ENCODE peak calls at places on chromosomes 7 and 10, in six cellular contexts. One of them, this sample, is unnamed.

GRCh38 chr7:1225462-1226154 is 7.1 kb upstream of the UNCX start:
- DNase-seq in tibial artery: no peak
- DNase-seq in HFF-Myc: no peak
- DNase-seq in CD8-positive, alpha-beta T cell: peak; percentile 64
- DNase-seq in lower leg skin: no peak
- DNase-seq in fibroblast of villous mesenchyme: peak; percentile 27
- DNase-seq in this sample: peak; percentile 24

GRCh38 chr10:3105166-3105565 is 37.8 kb downstream of the PFKP start:
- DNase-seq in tibial artery: no peak
- DNase-seq in HFF-Myc: no peak
- DNase-seq in CD8-positive, alpha-beta T cell: no peak
- DNase-seq in lower leg skin: no peak
- DNase-seq in fibroblast of villous mesenchyme: no peak
- DNase-seq in this sample: no peak

GRCh38 chr10:86288695-86289576 is 77.7 kb downstream of the GRID1 start:
- DNase-seq in tibial artery: no peak
- DNase-seq in HFF-Myc: no peak
- DNase-seq in CD8-positive, alpha-beta T cell: no peak
- DNase-seq in lower leg skin: no peak
- DNase-seq in fibroblast of villous mesenchyme: no peak
- DNase-seq in this sample: peak; percentile 9

GRCh38 chr7:35584990-35585389 is 109.9 kb downstream of the HERPUD2 start:
- DNase-seq in tibial artery: no peak
- DNase-seq in HFF-Myc: no peak
- DNase-seq in CD8-positive, alpha-beta T cell: no peak
- DNase-seq in lower leg skin: no peak
- DNase-seq in fibroblast of villous mesenchyme: no peak
- DNase-seq in this sample: no peak

GRCh38 chr10:70297224-70297623 is 13.4 kb upstream of the NPFFR1 start:
- DNase-seq in tibial artery: no peak
- DNase-seq in HFF-Myc: no peak
- DNase-seq in CD8-positive, alpha-beta T cell: no peak
- DNase-seq in lower leg skin: no peak
- DNase-seq in fibroblast of villous mesenchyme: no peak
- DNase-seq in this sample: no peak

GRCh38 chr7:55570939-55571338 is 1.4 kb downstream of the VOPP1 start:
- DNase-seq in tibial artery: no peak
- DNase-seq in HFF-Myc: peak; percentile 45
- DNase-seq in CD8-positive, alpha-beta T cell: no peak
- DNase-seq in lower leg skin: no peak
- DNase-seq in fibroblast of villous mesenchyme: peak; percentile 55
- DNase-seq in this sample: no peak

GRCh38 chr10:16995867-16996529 is 133.6 kb downstream of the CUBN start:
- DNase-seq in tibial artery: no peak
- DNase-seq in HFF-Myc: no peak
- DNase-seq in CD8-positive, alpha-beta T cell: no peak
- DNase-seq in lower leg skin: no peak
- DNase-seq in fibroblast of villous mesenchyme: peak; percentile 83
- DNase-seq in this sample: no peak

GRCh38 chr10:117318909-117319308 is 56.3 kb downstream of the PDZD8 start:
- DNase-seq in tibial artery: no peak
- DNase-seq in HFF-Myc: no peak
- DNase-seq in CD8-positive, alpha-beta T cell: no peak
- DNase-seq in lower leg skin: no peak
- DNase-seq in fibroblast of villous mesenchyme: no peak
- DNase-seq in this sample: no peak

GRCh38 chr7:139059905-139060304 is 24.1 kb upstream of the ZC3HAV1L start:
- DNase-seq in tibial artery: no peak
- DNase-seq in HFF-Myc: no peak
- DNase-seq in CD8-positive, alpha-beta T cell: no peak
- DNase-seq in lower leg skin: no peak
- DNase-seq in fibroblast of villous mesenchyme: no peak
- DNase-seq in this sample: no peak

GRCh38 chr10:78853864-78854263 is 214.9 kb upstream of the ZMIZ1 start:
- DNase-seq in tibial artery: no peak
- DNase-seq in HFF-Myc: no peak
- DNase-seq in CD8-positive, alpha-beta T cell: no peak
- DNase-seq in lower leg skin: no peak
- DNase-seq in fibroblast of villous mesenchyme: peak; percentile 18
- DNase-seq in this sample: no peak

GRCh38 chr10:130758529-130758928 is 553.0 kb downstream of the TCERG1L start:
- DNase-seq in tibial artery: no peak
- DNase-seq in HFF-Myc: no peak
- DNase-seq in CD8-positive, alpha-beta T cell: no peak
- DNase-seq in lower leg skin: no peak
- DNase-seq in fibroblast of villous mesenchyme: no peak
- DNase-seq in this sample: no peak

GRCh38 chr10:76621886-76622620 is 1015.6 kb downstream of the KCNMA1 start:
- DNase-seq in tibial artery: no peak
- DNase-seq in HFF-Myc: no peak
- DNase-seq in CD8-positive, alpha-beta T cell: no peak
- DNase-seq in lower leg skin: no peak
- DNase-seq in fibroblast of villous mesenchyme: no peak
- DNase-seq in this sample: no peak

GRCh38 chr10:44576715-44577191 is 191.9 kb upstream of the CXCL12 start:
- DNase-seq in tibial artery: no peak
- DNase-seq in HFF-Myc: no peak
- DNase-seq in CD8-positive, alpha-beta T cell: peak; percentile 8
- DNase-seq in lower leg skin: no peak
- DNase-seq in fibroblast of villous mesenchyme: peak; percentile 72
- DNase-seq in this sample: no peak

GRCh38 chr7:45080265-45080957 is 8.4 kb downstream of the NACAD start:
- DNase-seq in tibial artery: no peak
- DNase-seq in HFF-Myc: no peak
- DNase-seq in CD8-positive, alpha-beta T cell: no peak
- DNase-seq in lower leg skin: no peak
- DNase-seq in fibroblast of villous mesenchyme: no peak
- DNase-seq in this sample: no peak

GRCh38 chr7:152382244-152382643 is 53.6 kb downstream of the KMT2C start:
- DNase-seq in tibial artery: no peak
- DNase-seq in HFF-Myc: no peak
- DNase-seq in CD8-positive, alpha-beta T cell: no peak
- DNase-seq in lower leg skin: no peak
- DNase-seq in fibroblast of villous mesenchyme: no peak
- DNase-seq in this sample: no peak

GRCh38 chr7:120550494-120551048 is 277.6 kb downstream of the KCND2 start:
- DNase-seq in tibial artery: no peak
- DNase-seq in HFF-Myc: no peak
- DNase-seq in CD8-positive, alpha-beta T cell: no peak
- DNase-seq in lower leg skin: no peak
- DNase-seq in fibroblast of villous mesenchyme: peak; percentile 53
- DNase-seq in this sample: no peak

GRCh38 chr10:91709394-91709798 is 76.5 kb upstream of the PPP1R3C start:
- DNase-seq in tibial artery: no peak
- DNase-seq in HFF-Myc: no peak
- DNase-seq in CD8-positive, alpha-beta T cell: no peak
- DNase-seq in lower leg skin: no peak
- DNase-seq in fibroblast of villous mesenchyme: peak; percentile 37
- DNase-seq in this sample: no peak

GRCh38 chr7:154775681-154776080 is 227.2 kb downstream of the PAXIP1 start:
- DNase-seq in tibial artery: no peak
- DNase-seq in HFF-Myc: no peak
- DNase-seq in CD8-positive, alpha-beta T cell: no peak
- DNase-seq in lower leg skin: no peak
- DNase-seq in fibroblast of villous mesenchyme: no peak
- DNase-seq in this sample: no peak

GRCh38 chr10:69807696-69808095 is 6.0 kb downstream of the COL13A1 start:
- DNase-seq in tibial artery: no peak
- DNase-seq in HFF-Myc: no peak
- DNase-seq in CD8-positive, alpha-beta T cell: no peak
- DNase-seq in lower leg skin: no peak
- DNase-seq in fibroblast of villous mesenchyme: peak; percentile 28
- DNase-seq in this sample: no peak

GRCh38 chr7:150479023-150479716 is 28.7 kb downstream of the GIMAP8 start:
- DNase-seq in tibial artery: no peak
- DNase-seq in HFF-Myc: no peak
- DNase-seq in CD8-positive, alpha-beta T cell: peak; percentile 50
- DNase-seq in lower leg skin: no peak
- DNase-seq in fibroblast of villous mesenchyme: no peak
- DNase-seq in this sample: no peak

GRCh38 chr10:123298583-123298982 is 144.4 kb downstream of the BUB3 start:
- DNase-seq in tibial artery: no peak
- DNase-seq in HFF-Myc: no peak
- DNase-seq in CD8-positive, alpha-beta T cell: no peak
- DNase-seq in lower leg skin: no peak
- DNase-seq in fibroblast of villous mesenchyme: no peak
- DNase-seq in this sample: no peak

GRCh38 chr10:123299598-123299997 is 145.4 kb downstream of the BUB3 start:
- DNase-seq in tibial artery: no peak
- DNase-seq in HFF-Myc: no peak
- DNase-seq in CD8-positive, alpha-beta T cell: no peak
- DNase-seq in lower leg skin: no peak
- DNase-seq in fibroblast of villous mesenchyme: no peak
- DNase-seq in this sample: no peak

GRCh38 chr10:123303581-123303980 is 149.4 kb downstream of the BUB3 start:
- DNase-seq in tibial artery: no peak
- DNase-seq in HFF-Myc: no peak
- DNase-seq in CD8-positive, alpha-beta T cell: no peak
- DNase-seq in lower leg skin: no peak
- DNase-seq in fibroblast of villous mesenchyme: no peak
- DNase-seq in this sample: no peak

GRCh38 chr10:123297175-123297574 is 143.0 kb downstream of the BUB3 start:
- DNase-seq in tibial artery: no peak
- DNase-seq in HFF-Myc: no peak
- DNase-seq in CD8-positive, alpha-beta T cell: no peak
- DNase-seq in lower leg skin: no peak
- DNase-seq in fibroblast of villous mesenchyme: no peak
- DNase-seq in this sample: no peak

GRCh38 chr10:123301077-123301875 is 147.1 kb downstream of the BUB3 start:
- DNase-seq in tibial artery: no peak
- DNase-seq in HFF-Myc: no peak
- DNase-seq in CD8-positive, alpha-beta T cell: no peak
- DNase-seq in lower leg skin: peak; percentile 18
- DNase-seq in fibroblast of villous mesenchyme: no peak
- DNase-seq in this sample: no peak
- TF ChIP-seq CTCF in tibial artery: no peak
- TF ChIP-seq CTCF in HFF-Myc: no peak
- TF ChIP-seq CTCF in CD8-positive, alpha-beta T cell: no peak
- TF ChIP-seq CTCF in lower leg skin: no peak
- TF ChIP-seq CTCF in fibroblast of villous mesenchyme: no peak
- TF ChIP-seq CTCF in this sample: no peak

GRCh38 chr7:115561341-115562110 is 469.0 kb downstream of the TFEC start:
- DNase-seq in tibial artery: no peak
- DNase-seq in HFF-Myc: peak; percentile 10
- DNase-seq in CD8-positive, alpha-beta T cell: no peak
- DNase-seq in lower leg skin: no peak
- DNase-seq in fibroblast of villous mesenchyme: peak; percentile 89
- DNase-seq in this sample: no peak
- TF ChIP-seq CTCF in tibial artery: no peak
- TF ChIP-seq CTCF in HFF-Myc: peak; percentile 12
- TF ChIP-seq CTCF in CD8-positive, alpha-beta T cell: no peak
- TF ChIP-seq CTCF in lower leg skin: no peak
- TF ChIP-seq CTCF in fibroblast of villous mesenchyme: peak; percentile 33
- TF ChIP-seq CTCF in this sample: no peak

DNA sequence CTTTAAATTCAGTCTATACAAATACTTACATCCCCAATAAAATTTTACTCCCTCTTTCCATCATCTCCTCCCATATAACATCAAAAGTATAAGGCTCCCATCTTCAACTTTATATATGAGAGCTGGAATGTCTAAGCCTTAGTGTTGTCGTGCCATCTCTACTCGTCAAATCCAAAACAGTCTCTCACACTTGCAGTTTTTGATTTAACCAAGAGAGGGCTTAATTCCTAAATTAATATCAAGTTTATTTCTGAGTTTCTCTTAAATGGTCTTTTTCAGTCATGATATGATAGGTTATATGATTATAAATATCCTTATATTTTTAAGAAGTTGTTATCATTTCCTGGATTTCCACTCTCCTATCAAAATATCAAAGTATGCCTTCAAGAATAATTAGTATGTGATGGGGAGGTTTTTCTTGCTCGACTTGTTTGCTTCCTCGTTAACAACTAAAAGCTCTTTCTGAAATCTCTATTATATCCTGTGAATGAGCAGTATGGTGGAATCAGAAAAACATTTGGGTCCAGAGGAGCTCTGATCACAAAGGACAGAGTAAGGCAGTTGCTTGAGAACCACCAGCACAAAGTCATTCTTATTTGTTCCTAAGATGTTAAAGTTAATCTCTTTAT is 12.5 kb upstream of the LIPK start:
- DNase-seq in tibial artery: no peak
- DNase-seq in HFF-Myc: no peak
- DNase-seq in CD8-positive, alpha-beta T cell: no peak
- DNase-seq in lower leg skin: no peak
- DNase-seq in fibroblast of villous mesenchyme: no peak
- DNase-seq in this sample: no peak
- TF ChIP-seq CTCF in tibial artery: no peak
- TF ChIP-seq CTCF in HFF-Myc: peak; percentile 5
- TF ChIP-seq CTCF in CD8-positive, alpha-beta T cell: no peak
- TF ChIP-seq CTCF in lower leg skin: no peak
- TF ChIP-seq CTCF in fibroblast of villous mesenchyme: peak; percentile 17
- TF ChIP-seq CTCF in this sample: no peak

DNA sequence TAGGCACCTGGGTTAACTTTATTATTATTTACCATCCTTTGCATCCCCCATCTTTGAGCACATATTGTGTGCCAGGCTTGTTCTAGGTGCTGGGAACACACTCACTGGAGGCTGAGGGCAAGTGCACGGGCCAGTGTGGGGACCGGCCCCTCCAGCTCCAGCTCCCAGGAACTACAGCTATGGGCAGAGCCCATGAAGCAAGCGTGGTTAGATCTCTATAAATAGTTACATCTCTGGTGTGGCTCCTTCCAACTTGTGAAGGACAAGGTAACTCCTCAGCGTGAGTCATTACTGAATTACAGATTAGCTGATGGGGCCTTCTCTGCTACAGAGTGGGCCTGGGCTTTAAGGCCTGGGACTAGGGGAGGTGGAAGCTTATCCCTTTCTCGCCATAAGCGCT is 583.5 kb downstream of the SDK1 start:
- DNase-seq in tibial artery: no peak
- DNase-seq in HFF-Myc: no peak
- DNase-seq in CD8-positive, alpha-beta T cell: no peak
- DNase-seq in lower leg skin: no peak
- DNase-seq in fibroblast of villous mesenchyme: no peak
- DNase-seq in this sample: no peak
- TF ChIP-seq CTCF in tibial artery: no peak
- TF ChIP-seq CTCF in HFF-Myc: no peak
- TF ChIP-seq CTCF in CD8-positive, alpha-beta T cell: no peak
- TF ChIP-seq CTCF in lower leg skin: no peak
- TF ChIP-seq CTCF in fibroblast of villous mesenchyme: no peak
- TF ChIP-seq CTCF in this sample: no peak